ENCODE peak calls at places on chromosomes 13 and 19, in nine cellular contexts. P, C, O, R, E, Q, V, D and G are unnamed samples. For H3K9me2, the result is how much of the 10 kb centered on the place peaks cover.

GRCh38 chr13:70732611-70733010 is 624.4 kb upstream of the KLHL1 start:
- DNase-seq in C (no peak), O (no peak), Q (no peak), V (no peak), P (no peak), R (no peak), D (no peak), E (no peak), G (no peak)

GRCh38 chr19:28519950-28520861 is 692.7 kb downstream of the UQCRFS1 start:
- DNase-seq in Q (no peak), E (peak), C (no peak), D (no peak), R (no peak), P (no peak), O (peak), V (no peak), G (no peak)

GRCh38 chr13:40430234-40430633 is 236.2 kb downstream of the FOXO1 start:
- DNase-seq in R (no peak), D (no peak), E (no peak), O (no peak), P (no peak), V (no peak), C (peak), Q (no peak), G (no peak)

GRCh38 chr19:45451181-45451849 is 16.5 kb upstream of the FOSB start:
- DNase-seq in V (peak), P (no peak), Q (peak), C (peak), D (peak), O (peak), R (no peak), E (peak), G (peak)

GRCh38 chr19:40134866-40135265 is 44.1 kb upstream of the ZNF780A start:
- DNase-seq in R (no peak), E (no peak), Q (no peak), C (no peak), O (no peak), D (no peak), V (no peak), P (no peak), G (no peak)

GRCh38 chr13:41384749-41385503 is 72.4 kb upstream of the RGCC start:
- DNase-seq in P (no peak), V (no peak), R (no peak), C (no peak), O (peak), D (no peak), Q (peak), E (peak), G (peak)

GRCh38 chr19:46728693-46729339 is 11.9 kb upstream of the PRKD2 start:
- DNase-seq in V (peak), P (no peak), C (peak), E (peak), D (peak), O (peak), R (no peak), Q (peak), G (peak)

GRCh38 chr13:114128624-114129522 is 3.5 kb downstream of the RASA3 start:
- DNase-seq in Q (no peak), C (no peak), P (no peak), E (peak), D (peak), R (peak), O (peak), V (no peak), G (peak)

GRCh38 chr13:44169018-44169909 is 204.4 kb upstream of the SERP2 start:
- DNase-seq in O (peak), C (no peak), Q (no peak), E (no peak), D (no peak), R (no peak), V (no peak), P (no peak), G (no peak)
- H3K9me2 ChIP-seq in O (under half), C (under half), Q (under half), E (under half), D (under half), R (under half), V (under half), P (under half), G (under half)

GRCh38 chr13:61148211-61148610 is 267.4 kb downstream of the PCDH20 start:
- DNase-seq in P (no peak), D (no peak), E (no peak), C (no peak), O (no peak), R (no peak), V (no peak), Q (no peak), G (no peak)

GRCh38 chr13:61146158-61146557 is 269.5 kb downstream of the PCDH20 start:
- DNase-seq in D (no peak), Q (no peak), E (no peak), C (no peak), P (no peak), R (no peak), V (no peak), O (no peak), G (no peak)

GRCh38 chr13:61144834-61145593 is 270.6 kb downstream of the PCDH20 start:
- DNase-seq in V (no peak), O (no peak), E (no peak), D (no peak), R (no peak), C (no peak), Q (no peak), P (no peak), G (no peak)

GRCh38 chr13:61148691-61149332 is 266.8 kb downstream of the PCDH20 start:
- DNase-seq in Q (no peak), R (no peak), C (no peak), P (no peak), D (no peak), V (no peak), E (no peak), O (no peak), G (no peak)

DNA sequence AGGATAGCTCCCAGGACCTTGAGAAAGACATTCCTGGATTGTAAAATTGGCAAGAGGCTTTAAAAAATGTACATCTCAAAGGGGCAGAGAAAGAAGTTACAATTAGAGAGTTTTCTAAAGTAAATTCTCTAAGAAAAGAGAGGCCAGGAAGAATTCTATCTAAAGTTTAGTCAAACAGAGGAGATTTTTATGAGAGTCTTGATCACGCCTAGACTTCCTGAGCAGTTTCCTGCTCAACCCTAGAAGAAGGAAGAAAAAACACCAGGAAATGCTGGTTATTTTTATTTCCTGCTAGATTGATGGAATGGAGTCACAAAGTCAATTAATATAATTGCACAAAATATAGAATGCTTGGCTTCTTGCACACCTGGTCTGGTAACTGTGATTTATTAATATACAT is 269.1 kb downstream of the PCDH20 start:
- DNase-seq in D (no peak), Q (no peak), P (no peak), R (no peak), C (no peak), O (no peak), V (no peak), E (no peak), G (no peak)
- H3K4me2 ChIP-seq in D (no peak), Q (no peak), P (no peak), R (no peak), C (no peak), O (no peak), V (no peak), E (no peak), G (no peak)

GRCh38 chr13:112596220-112596619 is 8.3 kb upstream of the TUBGCP3 start:
- DNase-seq in Q (no peak), P (no peak), V (no peak), D (no peak), E (no peak), R (no peak), C (no peak), O (no peak), G (no peak)
- H3K9me2 ChIP-seq in Q (under half), P (under half), V (under half), D (under half), E (under half), R (under half), C (under half), O (under half), G (under half)

GRCh38 chr19:6100284-6100915 is 9.9 kb downstream of the RFX2 start:
- DNase-seq in V (peak), P (no peak), E (no peak), C (no peak), Q (peak), R (no peak), O (no peak), D (no peak), G (no peak)

GRCh38 chr19:6097911-6098310 is 12.4 kb downstream of the RFX2 start:
- DNase-seq in O (peak), E (no peak), V (no peak), R (no peak), Q (no peak), P (no peak), D (no peak), C (no peak), G (no peak)

GRCh38 chr19:6099037-6099436 is 11.3 kb downstream of the RFX2 start:
- DNase-seq in P (no peak), E (no peak), Q (no peak), C (no peak), V (no peak), O (no peak), R (no peak), D (no peak), G (no peak)

GRCh38 chr19:6099633-6100032 is 10.7 kb downstream of the RFX2 start:
- DNase-seq in C (no peak), O (no peak), Q (no peak), P (no peak), D (no peak), R (no peak), V (no peak), E (no peak), G (no peak)

GRCh38 chr19:6098574-6098973 is 11.7 kb downstream of the RFX2 start:
- DNase-seq in O (peak), R (no peak), Q (no peak), C (no peak), P (no peak), V (no peak), E (no peak), D (no peak), G (no peak)
- H3K4me2 ChIP-seq in O (no peak), R (no peak), Q (no peak), C (no peak), P (no peak), V (no peak), E (no peak), D (no peak), G (no peak)

DNA sequence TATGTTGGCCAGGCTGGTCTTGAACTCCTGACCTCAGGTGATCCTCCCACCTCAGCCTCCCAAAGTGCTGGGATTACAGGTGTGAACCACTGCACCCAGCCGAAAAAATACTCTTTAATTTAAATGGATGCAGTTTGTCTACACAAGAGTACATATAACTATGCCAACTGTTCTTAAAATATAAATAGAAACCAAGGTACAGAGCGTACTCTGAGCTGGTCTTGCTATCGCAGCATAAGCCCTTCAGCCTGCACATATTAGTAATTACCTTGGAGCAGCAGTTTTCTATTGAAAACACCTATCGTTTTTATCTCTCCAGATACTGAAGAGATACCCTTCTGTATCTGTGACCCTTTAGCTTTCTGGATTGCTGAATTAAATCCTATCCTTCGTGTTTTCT is 3.4 kb downstream of the ZNF682 start:
- DNase-seq in O (no peak), C (no peak), D (no peak), E (no peak), P (no peak), V (no peak), R (no peak), Q (no peak), G (no peak)
- H3K9me2 ChIP-seq in O (under half), C (under half), D (under half), E (under half), P (under half), V (under half), R (under half), Q (under half), G (under half)

DNA sequence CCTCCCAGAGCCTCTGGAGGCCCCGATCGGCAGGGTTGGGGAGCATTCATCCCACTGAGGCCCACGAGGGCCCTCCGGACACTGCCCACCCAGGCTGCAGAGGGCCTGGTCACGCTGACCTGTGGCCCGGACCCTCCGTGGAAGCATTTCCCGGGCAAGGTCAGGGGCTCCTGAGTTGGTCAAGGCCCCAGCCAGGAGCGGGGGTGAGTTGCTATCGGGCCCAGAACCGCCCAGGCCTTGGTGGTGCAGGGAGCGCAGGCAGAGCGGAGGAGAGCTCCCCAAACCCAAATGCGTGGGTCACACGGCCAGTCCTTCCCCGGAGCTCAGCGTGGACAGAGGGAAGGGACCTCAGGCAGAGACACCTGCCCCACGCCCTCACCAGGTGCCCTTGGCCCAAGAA is 25.7 kb downstream of the GPX4 start:
- DNase-seq in P (no peak), Q (no peak), D (no peak), C (no peak), V (no peak), R (no peak), E (no peak), O (no peak), G (no peak)
- H3K4me2 ChIP-seq in P (no peak), Q (no peak), D (no peak), C (no peak), V (no peak), R (no peak), E (no peak), O (peak), G (no peak)